ENCODE peak calls at places on chromosomes 12 and 14, in four cellular contexts. One of them, this sample, is unnamed.

GRCh38 chr12:93785262-93786010 is 108.3 kb downstream of the CRADD start:
- DNase-seq in GM12892: no peak
- DNase-seq in transverse colon: peak; percentile 16
- DNase-seq in prostate gland: peak; percentile 33
- DNase-seq in this sample: no peak

GRCh38 chr14:102392506-102392905 is 29.8 kb downstream of the TECPR2 start:
- DNase-seq in GM12892: no peak
- DNase-seq in transverse colon: no peak
- DNase-seq in prostate gland: no peak
- DNase-seq in this sample: no peak

GRCh38 chr14:83164016-83164415 is 1630.4 kb upstream of the SEL1L start:
- DNase-seq in GM12892: no peak
- DNase-seq in transverse colon: no peak
- DNase-seq in prostate gland: no peak
- DNase-seq in this sample: no peak

GRCh38 chr12:3431685-3432084 is 59.3 kb upstream of the PRMT8 start:
- DNase-seq in GM12892: no peak
- DNase-seq in transverse colon: peak; percentile 17
- DNase-seq in prostate gland: peak; percentile 28
- DNase-seq in this sample: no peak

GRCh38 chr14:94342334-94342934 is 19.3 kb upstream of the SERPINA6 start:
- DNase-seq in GM12892: no peak
- DNase-seq in transverse colon: peak; percentile 92
- DNase-seq in prostate gland: peak; percentile 93
- DNase-seq in this sample: no peak

GRCh38 chr12:49304161-49304560 is 9.2 kb downstream of the PRPH start:
- DNase-seq in GM12892: no peak
- DNase-seq in transverse colon: no peak
- DNase-seq in prostate gland: no peak
- DNase-seq in this sample: no peak

GRCh38 chr14:77011226-77011762 is 17.2 kb downstream of the IRF2BPL start:
- DNase-seq in GM12892: no peak
- DNase-seq in transverse colon: peak; percentile 62
- DNase-seq in prostate gland: no peak
- DNase-seq in this sample: no peak

GRCh38 chr14:23115918-23116317 is 3.1 kb downstream of the CEBPE start:
- DNase-seq in GM12892: no peak
- DNase-seq in transverse colon: no peak
- DNase-seq in prostate gland: no peak
- DNase-seq in this sample: no peak

GRCh38 chr14:37251778-37252177 is 54.0 kb downstream of the MIPOL1 start:
- DNase-seq in GM12892: no peak
- DNase-seq in transverse colon: no peak
- DNase-seq in prostate gland: no peak
- DNase-seq in this sample: no peak

GRCh38 chr12:31238764-31239387 is 87.1 kb downstream of the SINHCAF start:
- DNase-seq in GM12892: peak; percentile 41
- DNase-seq in transverse colon: peak; percentile 66
- DNase-seq in prostate gland: peak; percentile 64
- DNase-seq in this sample: no peak

GRCh38 chr12:125331342-125332052 is 266.3 kb downstream of the AACS start:
- DNase-seq in GM12892: no peak
- DNase-seq in transverse colon: no peak
- DNase-seq in prostate gland: no peak
- DNase-seq in this sample: no peak

GRCh38 chr14:85533821-85534271 is 3.9 kb downstream of the FLRT2 start:
- DNase-seq in GM12892: no peak
- DNase-seq in transverse colon: no peak
- DNase-seq in prostate gland: no peak
- DNase-seq in this sample: no peak

DNA sequence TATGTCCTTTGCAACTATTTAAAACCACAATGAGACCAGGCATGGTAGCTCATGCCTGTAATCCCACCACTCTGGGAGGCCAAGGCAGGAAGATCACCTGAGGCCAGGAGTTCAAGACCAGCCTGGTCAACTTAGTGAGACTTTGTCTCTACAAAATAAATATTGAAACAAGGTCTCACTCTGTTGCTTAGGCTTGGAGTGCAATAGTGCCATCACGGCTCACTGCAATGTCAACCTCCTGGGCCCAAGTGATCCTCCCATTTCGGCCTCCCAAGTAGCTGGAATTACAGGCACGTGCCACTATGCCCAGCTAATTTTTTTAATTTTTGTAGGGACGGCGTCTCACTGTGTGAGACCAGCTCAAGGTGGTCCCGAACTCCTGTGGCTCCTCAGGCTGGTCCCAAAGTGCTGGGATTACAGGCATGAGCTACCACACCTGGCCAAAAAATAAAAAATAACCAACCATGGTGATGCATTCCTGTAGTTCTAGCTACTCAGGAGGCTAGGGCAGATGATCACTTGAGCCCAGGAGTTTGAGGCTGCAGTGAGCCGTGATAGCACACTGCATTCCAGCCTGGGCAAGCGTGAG is 955 bp upstream of the FITM1 start:
- DNase-seq in GM12892: no peak
- DNase-seq in transverse colon: no peak
- DNase-seq in prostate gland: no peak
- DNase-seq in this sample: no peak
- TF ChIP-seq POLR2AphosphoS5 in GM12892: no peak
- TF ChIP-seq POLR2AphosphoS5 in transverse colon: no peak
- TF ChIP-seq POLR2AphosphoS5 in prostate gland: no peak
- TF ChIP-seq POLR2AphosphoS5 in this sample: no peak

GRCh38 chr12:15522574-15523187 is 200.4 kb downstream of the PTPRO start:
- DNase-seq in GM12892: no peak
- DNase-seq in transverse colon: no peak
- DNase-seq in prostate gland: peak; percentile 11
- DNase-seq in this sample: no peak

GRCh38 chr12:15520844-15521243 is 198.5 kb downstream of the PTPRO start:
- DNase-seq in GM12892: no peak
- DNase-seq in transverse colon: no peak
- DNase-seq in prostate gland: no peak
- DNase-seq in this sample: no peak

GRCh38 chr12:15525414-15525813 is 203.1 kb downstream of the PTPRO start:
- DNase-seq in GM12892: no peak
- DNase-seq in transverse colon: no peak
- DNase-seq in prostate gland: no peak
- DNase-seq in this sample: no peak

GRCh38 chr12:15526033-15526432 is 203.7 kb downstream of the PTPRO start:
- DNase-seq in GM12892: no peak
- DNase-seq in transverse colon: no peak
- DNase-seq in prostate gland: no peak
- DNase-seq in this sample: no peak

DNA sequence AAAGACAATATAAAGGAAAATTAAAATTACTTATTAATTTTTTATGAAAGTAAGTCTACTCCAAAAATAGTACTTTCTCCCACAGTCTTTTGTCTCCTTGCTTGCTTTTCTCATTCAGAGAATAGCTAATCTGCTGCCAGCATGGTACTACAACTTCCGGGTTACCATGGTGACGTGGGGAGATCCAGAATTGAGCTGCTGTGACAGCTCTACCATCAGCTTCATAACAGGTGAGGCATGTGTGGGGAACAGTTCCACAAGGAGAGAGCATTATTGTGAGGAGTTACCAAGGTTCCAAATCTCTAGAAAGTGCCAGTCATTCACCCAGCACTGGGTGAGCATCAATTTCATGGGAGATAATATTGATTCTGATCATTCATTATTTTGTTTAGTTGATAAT is 197.8 kb downstream of the PTPRO start:
- DNase-seq in GM12892: no peak
- DNase-seq in transverse colon: no peak
- DNase-seq in prostate gland: no peak
- DNase-seq in this sample: no peak
- TF ChIP-seq POLR2AphosphoS5 in GM12892: no peak
- TF ChIP-seq POLR2AphosphoS5 in transverse colon: no peak
- TF ChIP-seq POLR2AphosphoS5 in prostate gland: no peak
- TF ChIP-seq POLR2AphosphoS5 in this sample: no peak

GRCh38 chr12:120961604-120962486 is 16.5 kb upstream of the HNF1A start:
- DNase-seq in GM12892: no peak
- DNase-seq in transverse colon: peak; percentile 92
- DNase-seq in prostate gland: peak; percentile 17
- DNase-seq in this sample: no peak
- TF ChIP-seq POLR2AphosphoS5 in GM12892: no peak
- TF ChIP-seq POLR2AphosphoS5 in transverse colon: no peak
- TF ChIP-seq POLR2AphosphoS5 in prostate gland: no peak
- TF ChIP-seq POLR2AphosphoS5 in this sample: no peak

GRCh38 chr12:11710431-11710830 is 61.0 kb downstream of the ETV6 start:
- DNase-seq in GM12892: no peak
- DNase-seq in transverse colon: no peak
- DNase-seq in prostate gland: no peak
- DNase-seq in this sample: no peak

GRCh38 chr12:11709513-11709912 is 60.0 kb downstream of the ETV6 start:
- DNase-seq in GM12892: no peak
- DNase-seq in transverse colon: no peak
- DNase-seq in prostate gland: no peak
- DNase-seq in this sample: no peak

GRCh38 chr12:11705010-11705409 is 55.5 kb downstream of the ETV6 start:
- DNase-seq in GM12892: no peak
- DNase-seq in transverse colon: no peak
- DNase-seq in prostate gland: no peak
- DNase-seq in this sample: no peak

GRCh38 chr12:11706509-11707331 is 57.2 kb downstream of the ETV6 start:
- DNase-seq in GM12892: no peak
- DNase-seq in transverse colon: no peak
- DNase-seq in prostate gland: peak; percentile 75
- DNase-seq in this sample: no peak

DNA sequence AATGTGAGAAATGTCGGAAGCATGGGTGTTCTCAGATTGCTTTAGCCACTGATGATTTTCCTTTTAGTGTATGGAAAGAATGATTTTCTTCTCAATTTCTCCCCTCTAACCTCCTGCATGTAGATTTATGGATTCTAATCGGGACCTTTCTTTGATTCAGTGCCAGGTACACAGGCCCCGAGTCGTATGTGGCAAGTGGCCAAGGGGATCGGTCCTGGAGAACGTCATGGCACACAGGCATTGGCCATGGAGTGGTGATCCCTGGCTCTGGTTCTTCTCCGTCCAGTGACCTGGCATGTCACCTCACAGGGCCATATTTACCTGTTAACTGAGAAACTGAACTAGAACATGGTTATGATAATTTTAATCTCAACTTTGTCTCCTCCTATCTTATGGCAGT is 58.1 kb downstream of the ETV6 start:
- DNase-seq in GM12892: no peak
- DNase-seq in transverse colon: peak; percentile 72
- DNase-seq in prostate gland: no peak
- DNase-seq in this sample: no peak
- TF ChIP-seq POLR2AphosphoS5 in GM12892: no peak
- TF ChIP-seq POLR2AphosphoS5 in transverse colon: peak; percentile 63
- TF ChIP-seq POLR2AphosphoS5 in prostate gland: no peak
- TF ChIP-seq POLR2AphosphoS5 in this sample: no peak

DNA sequence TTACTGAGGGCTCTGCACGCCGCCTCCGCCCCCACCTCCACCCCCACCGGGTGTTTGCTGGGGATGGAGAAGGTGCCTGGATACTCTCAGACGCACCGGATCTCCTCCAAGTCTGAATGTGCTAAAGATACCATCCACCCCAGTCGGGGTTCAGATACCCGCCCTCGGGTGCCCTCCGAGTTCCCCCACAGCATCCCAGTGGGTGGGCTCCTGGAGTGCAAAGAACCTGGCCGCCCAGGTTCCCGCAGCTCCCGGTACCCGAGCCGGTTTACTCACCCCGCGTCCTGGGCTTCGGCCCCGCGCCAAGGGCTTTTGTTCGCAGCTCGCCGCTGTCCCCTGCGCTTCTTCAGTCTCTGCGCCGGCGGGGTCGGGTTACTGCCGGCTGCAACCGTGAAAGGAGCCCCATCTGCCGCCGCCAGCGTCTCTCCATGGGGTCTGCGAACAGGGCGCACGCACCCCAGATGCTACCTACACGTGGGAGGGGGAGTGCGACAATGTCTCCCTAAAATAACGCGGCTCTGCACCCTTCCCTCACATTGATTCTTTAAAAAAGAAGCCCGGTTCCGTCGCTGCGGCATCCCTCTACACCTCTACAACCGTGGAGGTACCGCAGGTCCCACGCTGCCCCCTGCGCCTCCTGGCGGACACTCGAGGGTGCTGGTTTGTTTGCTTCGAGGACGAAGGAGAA is at the start of gene CCDC177:
- DNase-seq in GM12892: peak; percentile 71
- DNase-seq in transverse colon: peak; percentile 68
- DNase-seq in prostate gland: peak; percentile 43
- DNase-seq in this sample: no peak
- TF ChIP-seq POLR2AphosphoS5 in GM12892: no peak
- TF ChIP-seq POLR2AphosphoS5 in transverse colon: no peak
- TF ChIP-seq POLR2AphosphoS5 in prostate gland: no peak
- TF ChIP-seq POLR2AphosphoS5 in this sample: no peak

GRCh38 chr14:98194821-98195220 is 1077.2 kb downstream of the BCL11B start:
- DNase-seq in GM12892: no peak
- DNase-seq in transverse colon: no peak
- DNase-seq in prostate gland: no peak
- DNase-seq in this sample: no peak

GRCh38 chr14:98198385-98198784 is 1073.6 kb downstream of the BCL11B start:
- DNase-seq in GM12892: no peak
- DNase-seq in transverse colon: peak; percentile 19
- DNase-seq in prostate gland: no peak
- DNase-seq in this sample: no peak

GRCh38 chr14:98195256-98195655 is 1076.7 kb downstream of the BCL11B start:
- DNase-seq in GM12892: no peak
- DNase-seq in transverse colon: no peak
- DNase-seq in prostate gland: no peak
- DNase-seq in this sample: no peak

GRCh38 chr14:98200621-98201020 is 1071.4 kb downstream of the BCL11B start:
- DNase-seq in GM12892: no peak
- DNase-seq in transverse colon: no peak
- DNase-seq in prostate gland: no peak
- DNase-seq in this sample: no peak

DNA sequence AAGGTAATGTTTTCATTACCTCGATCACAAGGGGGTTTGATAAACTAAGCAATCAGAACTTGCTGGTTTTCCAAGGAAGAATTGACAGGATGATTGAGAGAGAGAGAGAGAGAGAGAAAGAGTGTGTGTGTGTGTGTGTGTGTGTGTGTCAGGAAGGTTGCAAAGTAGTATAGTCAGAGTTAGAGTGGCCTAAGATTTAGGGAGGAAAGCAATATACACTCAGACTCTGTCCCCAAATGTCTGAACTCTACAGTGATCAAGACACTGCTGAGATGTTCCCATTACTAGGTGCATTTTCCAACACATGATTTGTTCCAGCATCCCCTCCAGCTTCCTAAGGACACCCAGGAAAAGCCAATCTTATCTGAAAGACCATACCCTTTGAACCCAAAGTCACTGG is 1074.1 kb downstream of the BCL11B start:
- DNase-seq in GM12892: no peak
- DNase-seq in transverse colon: no peak
- DNase-seq in prostate gland: no peak
- DNase-seq in this sample: no peak
- TF ChIP-seq POLR2AphosphoS5 in GM12892: no peak
- TF ChIP-seq POLR2AphosphoS5 in transverse colon: no peak
- TF ChIP-seq POLR2AphosphoS5 in prostate gland: no peak
- TF ChIP-seq POLR2AphosphoS5 in this sample: no peak

This sample was measured in vagina.